ENCODE peak calls at places on chromosomes 13 and 19, in five cellular contexts. N is substantia nigra; O is left lobe of liver; J is stimulated activated CD8-positive, alpha-beta memory T cell treated with anti-CD3 and anti-CD28 coated beads, Interleukin-15, amount 100 ng/mL, for 1 hour; V is effector memory CD4-positive, alpha-beta T cell. L is an unnamed sample.

GRCh38 chr19:33668968-33669367 is 47.2 kb downstream of the CHST8 start:
- DNase-seq in V (no peak), O (peak; percentile 52), J (no peak), N (no peak), L (no peak)

GRCh38 chr13:33479066-33479465 is 193.5 kb upstream of the STARD13 start:
- DNase-seq in N (no peak), J (no peak), O (no peak), V (no peak), L (no peak)

GRCh38 chr19:48401277-48401676 is 7.8 kb downstream of the GRIN2D start:
- DNase-seq in N (no peak), J (no peak), V (no peak), O (no peak), L (no peak)

GRCh38 chr19:39514840-39515550 is at the start of gene SELENOV:
- DNase-seq in O (no peak), N (no peak), J (no peak), V (no peak), L (no peak)

GRCh38 chr13:51937320-51938290 is 73.6 kb downstream of the ATP7B start:
- DNase-seq in V (no peak), J (no peak), N (no peak), O (peak; percentile 74), L (no peak)

GRCh38 chr19:48297975-48298374 is 27.4 kb upstream of the EMP3 start:
- DNase-seq in O (no peak), J (no peak), V (no peak), N (no peak), L (no peak)

GRCh38 chr19:30390356-30390988 is 18.3 kb downstream of the ZNF536 start:
- DNase-seq in N (no peak), V (no peak), O (no peak), J (no peak), L (no peak)

GRCh38 chr19:3458595-3459284 is 21.6 kb downstream of the SMIM24 start:
- DNase-seq in V (no peak), O (no peak), J (no peak), N (peak; percentile 63), L (no peak)

GRCh38 chr13:23141964-23142363 is 38.8 kb upstream of the SGCG start:
- DNase-seq in J (no peak), N (no peak), V (no peak), O (no peak), L (no peak)